ENCODE peak calls at places on chromosomes 12 and 14, in four cellular contexts. V is HepG2, S is GM12878, Y is H1. K is an unnamed sample.

GRCh38 chr12:28640519-28640918 is 450.3 kb downstream of the CCDC91 start:
- DNase-seq in V (no peak), S (no peak), Y (no peak), K (no peak)

GRCh38 chr12:100493371-100494012 is 19.8 kb downstream of the NR1H4 start:
- DNase-seq in V (no peak), S (no peak), Y (no peak), K (no peak)

GRCh38 chr12:69007858-69008314 is 74.9 kb upstream of the CPM start:
- DNase-seq in V (no peak), S (no peak), Y (no peak), K (no peak)

GRCh38 chr14:22602853-22603252 is 4.8 kb downstream of the ABHD4 start:
- DNase-seq in V (no peak), S (no peak), Y (no peak), K (no peak)

GRCh38 chr14:37579250-37579649 is 15.8 kb downstream of the FOXA1 start:
- DNase-seq in V (no peak), S (no peak), Y (no peak), K (no peak)

GRCh38 chr12:95102916-95103671 is 29.7 kb upstream of the NR2C1 start:
- DNase-seq in V (peak), S (peak), Y (no peak), K (no peak)

GRCh38 chr12:93943766-93944165 is 204.6 kb upstream of the PLXNC1 start:
- DNase-seq in V (no peak), S (no peak), Y (no peak), K (no peak)

GRCh38 chr12:3200032-3200617 is 122.9 kb downstream of the TSPAN9 start:
- DNase-seq in V (no peak), S (no peak), Y (peak), K (peak)

GRCh38 chr12:103712191-103712590 is 125.1 kb downstream of the STAB2 start:
- DNase-seq in V (no peak), S (no peak), Y (no peak), K (no peak)

GRCh38 chr12:26425587-26426260 is 230.4 kb downstream of the SSPN start:
- DNase-seq in V (no peak), S (no peak), Y (no peak), K (no peak)

GRCh38 chr14:38567728-38568127 is 311.8 kb upstream of the CLEC14A start:
- DNase-seq in V (no peak), S (no peak), Y (no peak), K (no peak)

GRCh38 chr12:56645201-56645716 is 525 bp downstream of the ATP5F1B start:
- DNase-seq in V (no peak), S (no peak), Y (no peak), K (peak)

GRCh38 chr12:49331360-49332222 is 5.4 kb downstream of the C1QL4 start:
- DNase-seq in V (peak), S (no peak), Y (peak), K (peak)

GRCh38 chr12:108801736-108802665 is 55.4 kb downstream of the SSH1 start:
- DNase-seq in V (no peak), S (no peak), Y (peak), K (no peak)

GRCh38 chr14:69288956-69289705 is 29.2 kb downstream of the GALNT16 start:
- DNase-seq in V (no peak), S (no peak), Y (peak), K (no peak)

GRCh38 chr12:118136559-118137003 is 657 bp downstream of the PEBP1 start:
- DNase-seq in V (peak), S (no peak), Y (peak), K (peak)

GRCh38 chr14:77311217-77311616 is 9.5 kb downstream of the POMT2 start:
- DNase-seq in V (no peak), S (no peak), Y (no peak), K (no peak)

DNA sequence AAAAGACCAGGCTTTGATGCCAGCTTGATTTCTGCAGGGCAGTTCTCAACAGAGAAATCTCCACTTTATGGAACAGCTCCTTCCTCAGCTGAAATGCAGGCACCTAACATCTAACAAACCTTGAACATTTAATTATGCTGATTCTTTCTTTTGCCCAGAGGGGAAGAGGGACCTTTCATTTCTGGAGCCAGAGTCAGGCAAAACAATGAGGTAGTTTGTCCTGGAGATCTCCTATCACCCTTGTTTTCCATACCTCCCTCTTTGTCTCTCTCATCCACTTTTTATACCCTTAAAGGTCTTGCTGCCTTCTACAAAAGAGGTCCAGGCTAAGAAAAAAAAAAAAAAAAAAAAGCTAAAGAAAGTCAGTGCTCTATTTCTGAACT is 26.1 kb upstream of the RASSF3 start:
- DNase-seq in V (no peak), S (no peak), Y (no peak), K (peak)
- TF ChIP-seq TCF12 in V (no peak), S (no peak), Y (no peak), K (no peak)

GRCh38 chr12:122825773-122826724 is 9.2 kb upstream of the HIP1R start:
- DNase-seq in V (no peak), S (no peak), Y (no peak), K (peak)
- TF ChIP-seq TCF12 in V (no peak), S (no peak), Y (no peak), K (no peak)

GRCh38 chr14:104657114-104657524 is 32.3 kb upstream of the INF2 start:
- DNase-seq in V (no peak), S (no peak), Y (no peak), K (peak)

GRCh38 chr14:104657563-104658324 is 31.7 kb upstream of the INF2 start:
- DNase-seq in V (no peak), S (no peak), Y (no peak), K (no peak)

GRCh38 chr14:104654119-104654518 is 35.3 kb upstream of the INF2 start:
- DNase-seq in V (peak), S (no peak), Y (no peak), K (no peak)

GRCh38 chr14:104655128-104655848 is 34.1 kb upstream of the INF2 start:
- DNase-seq in V (no peak), S (no peak), Y (no peak), K (no peak)

GRCh38 chr14:104656014-104656714 is 33.3 kb upstream of the INF2 start:
- DNase-seq in V (no peak), S (no peak), Y (no peak), K (peak)
- TF ChIP-seq TCF12 in V (no peak), S (no peak), Y (no peak), K (no peak)

DNA sequence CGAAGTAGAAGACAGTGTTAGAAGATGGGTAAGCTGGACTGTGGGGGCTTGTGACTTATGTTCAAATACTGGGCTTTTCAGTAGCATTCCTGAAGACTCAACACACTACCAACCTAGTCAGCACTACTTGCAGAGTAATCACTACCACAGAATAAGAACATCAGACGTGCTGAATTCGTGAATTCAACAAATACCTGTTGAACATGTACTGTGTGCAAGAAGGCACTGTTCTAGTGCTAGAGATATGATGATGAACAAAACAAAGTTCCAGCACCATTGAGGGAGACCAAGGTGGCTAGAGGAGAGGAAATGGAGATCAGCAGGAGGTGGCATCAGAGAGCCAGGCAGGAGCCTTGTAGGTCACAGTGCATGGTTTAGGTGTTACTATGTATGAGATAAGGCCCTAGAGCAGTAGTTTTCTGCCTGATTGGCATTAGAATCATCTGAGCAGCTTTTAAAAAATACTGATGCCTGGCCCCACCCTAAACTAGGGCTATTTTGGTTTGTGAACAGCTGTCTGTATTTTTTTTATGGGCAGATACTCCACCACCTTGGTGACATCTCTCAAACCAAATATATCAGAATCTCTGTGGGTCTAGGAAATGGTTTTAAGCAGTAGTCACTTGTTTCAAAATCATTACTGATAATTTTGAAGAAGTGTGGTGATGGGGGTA is 26.8 kb downstream of the FERMT2 start:
- DNase-seq in V (peak), S (no peak), Y (no peak), K (no peak)
- TF ChIP-seq TCF12 in V (no peak), S (no peak), Y (no peak), K (no peak)

GRCh38 chr12:42458575-42458974 is 131.0 kb downstream of the PRICKLE1 start:
- DNase-seq in V (no peak), S (no peak), Y (peak), K (no peak)
- TF ChIP-seq TCF12 in V (no peak), S (no peak), Y (no peak), K (no peak)

K was measured in SK-N-SH.